ENCODE peak calls at places on chromosomes 2 and 18, in four cellular contexts. L, I, U and R are unnamed samples.

GRCh38 chr18:73924316-73924715 is 223.3 kb downstream of the FBXO15 start:
- DNase-seq in I (no peak), U (no peak), L (no peak), R (no peak)

GRCh38 chr2:223943561-223944008 is 1.6 kb downstream of the WDFY1 start:
- DNase-seq in I (no peak), U (peak), L (no peak), R (peak)

GRCh38 chr2:168326578-168326977 is 79.2 kb upstream of the STK39 start:
- DNase-seq in L (no peak), U (no peak), I (no peak), R (no peak)

GRCh38 chr2:216619411-216620393 is 13.5 kb upstream of the IGFBP2 start:
- DNase-seq in I (no peak), U (peak), L (no peak), R (no peak)

GRCh38 chr2:97885841-97886240 is 109.9 kb downstream of the TMEM131 start:
- DNase-seq in I (no peak), U (no peak), L (no peak), R (no peak)

GRCh38 chr18:45541421-45541820 is 73.9 kb upstream of the SLC14A2 start:
- DNase-seq in I (no peak), U (no peak), L (no peak), R (no peak)

GRCh38 chr18:22409445-22409844 is 8.3 kb downstream of the CTAGE1 start:
- DNase-seq in U (no peak), L (no peak), I (no peak), R (no peak)

GRCh38 chr2:10043906-10044601 is 704 bp downstream of the KLF11 start:
- DNase-seq in I (no peak), U (peak), L (peak), R (peak)

GRCh38 chr2:235851841-235852527 is 316.2 kb downstream of the GBX2 start:
- DNase-seq in I (no peak), U (peak), L (no peak), R (no peak)

GRCh38 chr2:163778045-163778753 is 42.4 kb upstream of the FIGN start:
- DNase-seq in U (no peak), L (no peak), I (no peak), R (no peak)

GRCh38 chr18:9802774-9803697 is 82.7 kb upstream of the TXNDC2 start:
- DNase-seq in I (no peak), L (peak), U (no peak), R (no peak)
- TF ChIP-seq FOXM1 in I (no peak), L (peak), U (no peak), R (no peak)

GRCh38 chr2:180840641-180841040 is 139.8 kb upstream of the UBE2E3 start:
- DNase-seq in L (no peak), U (no peak), I (no peak), R (no peak)
- TF ChIP-seq FOXM1 in L (no peak), U (no peak), I (no peak), R (no peak)

GRCh38 chr2:226211439-226211838 is 588.2 kb downstream of the IRS1 start:
- DNase-seq in L (no peak), U (no peak), I (no peak), R (no peak)
- TF ChIP-seq FOXM1 in L (no peak), U (peak), I (no peak), R (no peak)

GRCh38 chr2:203649176-203649814 is 57.1 kb upstream of the CD28 start:
- DNase-seq in L (no peak), U (no peak), I (no peak), R (no peak)

GRCh38 chr2:203647579-203647978 is 58.9 kb upstream of the CD28 start:
- DNase-seq in I (no peak), L (no peak), U (no peak), R (no peak)

GRCh38 chr2:203646961-203647360 is 59.5 kb upstream of the CD28 start:
- DNase-seq in U (no peak), L (no peak), I (no peak), R (no peak)

GRCh38 chr2:203646266-203646864 is 60.1 kb upstream of the CD28 start:
- DNase-seq in U (no peak), L (no peak), I (no peak), R (no peak)

GRCh38 chr2:203648273-203648672 is 58.2 kb upstream of the CD28 start:
- DNase-seq in U (no peak), L (no peak), I (no peak), R (no peak)
- TF ChIP-seq FOXM1 in U (no peak), L (no peak), I (no peak), R (no peak)